ENCODE peak calls at places on chromosomes 1 and 21, in nine cellular contexts. L, C, F, A, S, I, O, Y and B are unnamed samples.

GRCh38 chr1:193058529-193059281 is 455 bp downstream of the UCHL5 start:
- DNase-seq in L (peak), C (no peak), F (peak), A (peak), S (peak), I (peak), O (peak), Y (peak), B (peak)

GRCh38 chr1:207071426-207071825 is 17.2 kb upstream of the C4BPB start:
- DNase-seq in L (no peak), C (no peak), F (no peak), A (no peak), S (no peak), I (no peak), O (no peak), Y (no peak), B (no peak)

GRCh38 chr1:206635983-206636354 is 633 bp downstream of the DYRK3 start:
- DNase-seq in L (no peak), C (no peak), F (peak), A (no peak), S (no peak), I (no peak), O (no peak), Y (no peak), B (no peak)

GRCh38 chr1:234853906-234854647 is 244.1 kb upstream of the IRF2BP2 start:
- DNase-seq in L (no peak), C (no peak), F (peak), A (no peak), S (no peak), I (no peak), O (no peak), Y (no peak), B (no peak)

GRCh38 chr21:42156690-42157605 is 62.0 kb upstream of the ABCG1 start:
- DNase-seq in L (no peak), C (peak), F (no peak), A (no peak), S (no peak), I (no peak), O (no peak), Y (no peak), B (no peak)

GRCh38 chr1:109977657-109978378 is 6.7 kb upstream of the AHCYL1 start:
- DNase-seq in L (no peak), C (no peak), F (no peak), A (no peak), S (peak), I (no peak), O (no peak), Y (peak), B (no peak)

GRCh38 chr1:10082785-10083479 is 50.2 kb downstream of the UBE4B start:
- DNase-seq in L (no peak), C (no peak), F (peak), A (no peak), S (no peak), I (no peak), O (no peak), Y (no peak), B (no peak)

GRCh38 chr1:45359882-45360513 is 19.8 kb upstream of the MUTYH start:
- DNase-seq in L (peak), C (no peak), F (peak), A (peak), S (peak), I (no peak), O (peak), Y (peak), B (peak)

GRCh38 chr1:54163573-54163972 is 10.8 kb upstream of the CDCP2 start:
- DNase-seq in L (no peak), C (no peak), F (no peak), A (no peak), S (no peak), I (no peak), O (no peak), Y (no peak), B (no peak)

GRCh38 chr21:44304846-44305245 is 5.0 kb downstream of the PFKL start:
- DNase-seq in L (no peak), C (no peak), F (no peak), A (no peak), S (no peak), I (no peak), O (peak), Y (no peak), B (no peak)

GRCh38 chr1:108595510-108595909 is 35.6 kb downstream of the EEIG2 start:
- DNase-seq in L (no peak), C (no peak), F (no peak), A (no peak), S (no peak), I (no peak), O (no peak), Y (no peak), B (no peak)

GRCh38 chr1:208542309-208542708 is 298.1 kb upstream of the PLXNA2 start:
- DNase-seq in L (no peak), C (peak), F (no peak), A (no peak), S (no peak), I (no peak), O (no peak), Y (no peak), B (no peak)

GRCh38 chr21:28699186-28699585 is 293.5 kb downstream of the LTN1 start:
- DNase-seq in L (no peak), C (no peak), F (no peak), A (no peak), S (no peak), I (no peak), O (no peak), Y (no peak), B (no peak)

GRCh38 chr21:35234725-35235124 is 185.6 kb upstream of the RUNX1 start:
- DNase-seq in L (no peak), C (no peak), F (no peak), A (no peak), S (no peak), I (no peak), O (no peak), Y (no peak), B (no peak)

GRCh38 chr1:47232187-47232874 is at the start of gene TAL1:
- DNase-seq in L (no peak), C (no peak), F (no peak), A (no peak), S (no peak), I (no peak), O (no peak), Y (peak), B (no peak)

GRCh38 chr1:93844262-93845045 is 34.6 kb downstream of the DNTTIP2 start:
- DNase-seq in L (no peak), C (no peak), F (peak), A (peak), S (no peak), I (peak), O (peak), Y (no peak), B (no peak)

GRCh38 chr1:218779341-218779831 is 394.3 kb upstream of the LYPLAL1 start:
- DNase-seq in L (no peak), C (no peak), F (no peak), A (no peak), S (no peak), I (no peak), O (no peak), Y (no peak), B (no peak)

GRCh38 chr21:25400427-25400826 is 206.9 kb downstream of the MRPL39 start:
- DNase-seq in L (no peak), C (no peak), F (no peak), A (no peak), S (no peak), I (no peak), O (no peak), Y (no peak), B (no peak)

GRCh38 chr1:229221106-229222019 is 49.5 kb upstream of the RAB4A start:
- DNase-seq in L (no peak), C (no peak), F (no peak), A (no peak), S (no peak), I (no peak), O (no peak), Y (no peak), B (no peak)

GRCh38 chr1:34711469-34711868 is 43.4 kb upstream of the GJB5 start:
- DNase-seq in L (no peak), C (no peak), F (no peak), A (no peak), S (no peak), I (no peak), O (no peak), Y (no peak), B (no peak)

GRCh38 chr1:230163205-230163604 is 96.2 kb downstream of the GALNT2 start:
- DNase-seq in L (no peak), C (no peak), F (peak), A (no peak), S (peak), I (no peak), O (no peak), Y (peak), B (no peak)

GRCh38 chr1:228850141-228851100 is 115.1 kb downstream of the RHOU start:
- DNase-seq in L (no peak), C (peak), F (no peak), A (no peak), S (no peak), I (no peak), O (no peak), Y (no peak), B (no peak)

GRCh38 chr1:94679336-94680007 is 137.9 kb upstream of the F3 start:
- DNase-seq in L (no peak), C (no peak), F (no peak), A (no peak), S (peak), I (no peak), O (no peak), Y (peak), B (no peak)

GRCh38 chr1:214419650-214420049 is 131.8 kb downstream of the PTPN14 start:
- DNase-seq in L (no peak), C (no peak), F (no peak), A (no peak), S (no peak), I (no peak), O (no peak), Y (no peak), B (no peak)

GRCh38 chr1:220887868-220888664 is 8.8 kb downstream of the HLX start:
- DNase-seq in L (no peak), C (no peak), F (no peak), A (no peak), S (no peak), I (no peak), O (no peak), Y (no peak), B (no peak)

GRCh38 chr1:180185281-180185680 is 30.6 kb downstream of the QSOX1 start:
- DNase-seq in L (no peak), C (no peak), F (no peak), A (no peak), S (no peak), I (no peak), O (no peak), Y (no peak), B (no peak)

GRCh38 chr1:6496360-6496704 is 4.9 kb upstream of the PLEKHG5 start:
- DNase-seq in L (no peak), C (no peak), F (no peak), A (no peak), S (no peak), I (no peak), O (no peak), Y (no peak), B (no peak)

GRCh38 chr1:32540589-32540988 is 1.4 kb downstream of the ZBTB8A start:
- DNase-seq in L (no peak), C (no peak), F (no peak), A (no peak), S (no peak), I (no peak), O (no peak), Y (no peak), B (no peak)

GRCh38 chr1:153546371-153546770 is 765 bp upstream of the S100A4 start:
- DNase-seq in L (no peak), C (no peak), F (no peak), A (no peak), S (no peak), I (no peak), O (no peak), Y (no peak), B (no peak)

GRCh38 chr1:206723500-206724472 is 39.1 kb downstream of the MAPKAPK2 start:
- DNase-seq in L (no peak), C (no peak), F (peak), A (no peak), S (peak), I (no peak), O (no peak), Y (peak), B (no peak)

GRCh38 chr21:28789571-28789970 is 203.1 kb downstream of the LTN1 start:
- DNase-seq in L (no peak), C (no peak), F (no peak), A (no peak), S (no peak), I (no peak), O (no peak), Y (no peak), B (no peak)

GRCh38 chr1:147749792-147750191 is 10.6 kb downstream of the GJA5 start:
- DNase-seq in L (no peak), C (no peak), F (no peak), A (no peak), S (no peak), I (no peak), O (no peak), Y (no peak), B (no peak)

GRCh38 chr1:7614576-7615074 is 156.5 kb upstream of the VAMP3 start:
- DNase-seq in L (no peak), C (no peak), F (no peak), A (no peak), S (no peak), I (no peak), O (no peak), Y (no peak), B (no peak)

GRCh38 chr1:69651656-69652055 is 83.9 kb downstream of the LRRC7 start:
- DNase-seq in L (no peak), C (no peak), F (no peak), A (no peak), S (no peak), I (no peak), O (no peak), Y (no peak), B (no peak)